ENCODE peak calls at places on chromosomes 1 and 21, in four cellular contexts. W, H, C and R are unnamed samples.

GRCh38 chr1:32536117-32536516 is 3.1 kb upstream of the ZBTB8A start:
- DNase-seq in C (no peak), W (no peak), H (no peak), R (no peak)

GRCh38 chr1:207612762-207613161 is 32.2 kb upstream of the CR1L start:
- DNase-seq in C (no peak), W (no peak), H (no peak), R (no peak)

GRCh38 chr1:83931658-83932253 is 67.2 kb downstream of the TTLL7 start:
- DNase-seq in C (peak), W (peak), H (peak), R (peak)

GRCh38 chr1:67747667-67748066 is 62.7 kb downstream of the GADD45A start:
- DNase-seq in C (no peak), W (no peak), H (no peak), R (no peak)

GRCh38 chr1:95323117-95323516 is 89.1 kb downstream of the RWDD3 start:
- DNase-seq in W (peak), C (no peak), H (no peak), R (no peak)

GRCh38 chr1:37020653-37021277 is 13.6 kb downstream of the GRIK3 start:
- DNase-seq in C (no peak), W (peak), H (peak), R (no peak)

GRCh38 chr1:32761253-32761877 is 55.8 kb downstream of the YARS1 start:
- DNase-seq in H (peak), C (peak), W (no peak), R (no peak)

GRCh38 chr1:15684468-15685283 is 556 bp downstream of the PLEKHM2 start:
- DNase-seq in H (peak), W (no peak), C (no peak), R (no peak)

GRCh38 chr21:32930673-32931072 is 95.1 kb upstream of the OLIG2 start:
- DNase-seq in H (no peak), W (no peak), C (no peak), R (no peak)

GRCh38 chr1:55692721-55693120 is 477.6 kb upstream of the USP24 start:
- DNase-seq in C (no peak), H (no peak), W (no peak), R (no peak)

GRCh38 chr1:109263597-109264378 is 14.4 kb downstream of the CELSR2 start:
- DNase-seq in C (peak), H (peak), W (peak), R (no peak)

GRCh38 chr1:106798991-106799390 is 257.5 kb upstream of the PRMT6 start:
- DNase-seq in C (no peak), W (no peak), H (no peak), R (no peak)

GRCh38 chr1:243748706-243749283 is 101.2 kb downstream of the AKT3 start:
- DNase-seq in C (peak), H (peak), W (peak), R (peak)

GRCh38 chr1:27416387-27417111 is 24.1 kb downstream of the GPR3 start:
- DNase-seq in C (peak), H (peak), W (peak), R (no peak)

GRCh38 chr1:202143768-202144509 is 598 bp downstream of the ARL8A start:
- DNase-seq in H (peak), C (no peak), W (no peak), R (no peak)

GRCh38 chr1:29675481-29676263 is 439.4 kb downstream of the PTPRU start:
- DNase-seq in C (no peak), W (no peak), H (no peak), R (no peak)

GRCh38 chr21:27346041-27346448 is 379.2 kb upstream of the ADAMTS5 start:
- DNase-seq in C (no peak), H (no peak), W (no peak), R (no peak)

GRCh38 chr1:23793018-23793781 is 2.3 kb downstream of the LYPLA2 start:
- DNase-seq in H (peak), C (no peak), W (no peak), R (no peak)

GRCh38 chr1:151710187-151710586 is 6.4 kb downstream of the CELF3 start:
- DNase-seq in H (peak), C (no peak), W (no peak), R (no peak)

GRCh38 chr1:28104866-28105467 is 16.6 kb upstream of the EYA3 start:
- DNase-seq in C (peak), H (peak), W (peak), R (no peak)

GRCh38 chr21:16196521-16197208 is 466.9 kb downstream of the USP25 start:
- DNase-seq in W (no peak), C (no peak), H (no peak), R (no peak)

GRCh38 chr1:184191181-184191601 is 139.7 kb downstream of the TSEN15 start:
- DNase-seq in C (no peak), W (no peak), H (no peak), R (no peak)

GRCh38 chr21:34649400-34649799 is 19.4 kb upstream of the CLIC6 start:
- DNase-seq in H (no peak), W (no peak), C (no peak), R (no peak)

GRCh38 chr1:55320891-55321290 is 105.7 kb upstream of the USP24 start:
- DNase-seq in H (no peak), W (no peak), C (no peak), R (no peak)

GRCh38 chr1:109657970-109658369 is 2.1 kb downstream of the GSTM4 start:
- DNase-seq in H (no peak), C (no peak), W (no peak), R (no peak)

GRCh38 chr1:28886731-28887417 is 27.5 kb upstream of the EPB41 start:
- DNase-seq in W (peak), H (peak), C (peak), R (no peak)

GRCh38 chr1:21525340-21525717 is 16.1 kb downstream of the ALPL start:
- DNase-seq in H (no peak), W (no peak), C (no peak), R (no peak)

GRCh38 chr1:23618586-23619083 is 59.3 kb upstream of the ID3 start:
- DNase-seq in C (no peak), W (no peak), H (no peak), R (no peak)

GRCh38 chr1:31701137-31701736 is 2.6 kb downstream of the COL16A1 start:
- DNase-seq in C (no peak), W (peak), H (peak), R (peak)

GRCh38 chr21:26169061-26169610 is 1.4 kb downstream of the APP start:
- DNase-seq in W (peak), H (no peak), C (peak), R (no peak)
- TF ChIP-seq POLR2AphosphoS5 in W (no peak), H (no peak), C (no peak), R (no peak)

GRCh38 chr21:28402616-28402989 is 590.1 kb downstream of the LTN1 start:
- DNase-seq in C (no peak), H (no peak), W (no peak), R (no peak)
- TF ChIP-seq SIN3A in C (no peak), H (no peak), W (no peak), R (no peak)

GRCh38 chr1:41497056-41497440 is 12.6 kb upstream of the EDN2 start:
- DNase-seq in W (no peak), C (no peak), H (no peak), R (no peak)

GRCh38 chr1:41497631-41498030 is 13.1 kb upstream of the EDN2 start:
- DNase-seq in H (no peak), W (no peak), C (no peak), R (no peak)

GRCh38 chr1:41494351-41495170 is 10.1 kb upstream of the EDN2 start:
- DNase-seq in C (no peak), H (no peak), W (no peak), R (no peak)

GRCh38 chr1:41495171-41495948 is 10.9 kb upstream of the EDN2 start:
- DNase-seq in H (peak), W (peak), C (no peak), R (no peak)

GRCh38 chr1:41496080-41497055 is 11.9 kb upstream of the EDN2 start:
- DNase-seq in W (peak), H (peak), C (peak), R (no peak)
- TF ChIP-seq POLR2AphosphoS5 in W (no peak), H (no peak), C (peak), R (no peak)

GRCh38 chr1:61160526-61160925 is 78.2 kb downstream of the NFIA start:
- DNase-seq in H (peak), C (no peak), W (no peak), R (no peak)
- TF ChIP-seq SIN3A in H (no peak), C (no peak), W (no peak), R (no peak)

GRCh38 chr1:212565571-212566305 is 42.8 kb upstream of the ATF3 start:
- DNase-seq in C (no peak), H (no peak), W (no peak), R (no peak)

GRCh38 chr1:212567676-212568075 is 40.9 kb upstream of the ATF3 start:
- DNase-seq in C (no peak), W (no peak), H (no peak), R (no peak)

GRCh38 chr1:212568978-212569537 is 39.5 kb upstream of the ATF3 start:
- DNase-seq in C (no peak), W (no peak), H (no peak), R (no peak)

GRCh38 chr1:212565079-212565478 is 43.5 kb upstream of the ATF3 start:
- DNase-seq in W (no peak), C (no peak), H (no peak), R (no peak)

DNA sequence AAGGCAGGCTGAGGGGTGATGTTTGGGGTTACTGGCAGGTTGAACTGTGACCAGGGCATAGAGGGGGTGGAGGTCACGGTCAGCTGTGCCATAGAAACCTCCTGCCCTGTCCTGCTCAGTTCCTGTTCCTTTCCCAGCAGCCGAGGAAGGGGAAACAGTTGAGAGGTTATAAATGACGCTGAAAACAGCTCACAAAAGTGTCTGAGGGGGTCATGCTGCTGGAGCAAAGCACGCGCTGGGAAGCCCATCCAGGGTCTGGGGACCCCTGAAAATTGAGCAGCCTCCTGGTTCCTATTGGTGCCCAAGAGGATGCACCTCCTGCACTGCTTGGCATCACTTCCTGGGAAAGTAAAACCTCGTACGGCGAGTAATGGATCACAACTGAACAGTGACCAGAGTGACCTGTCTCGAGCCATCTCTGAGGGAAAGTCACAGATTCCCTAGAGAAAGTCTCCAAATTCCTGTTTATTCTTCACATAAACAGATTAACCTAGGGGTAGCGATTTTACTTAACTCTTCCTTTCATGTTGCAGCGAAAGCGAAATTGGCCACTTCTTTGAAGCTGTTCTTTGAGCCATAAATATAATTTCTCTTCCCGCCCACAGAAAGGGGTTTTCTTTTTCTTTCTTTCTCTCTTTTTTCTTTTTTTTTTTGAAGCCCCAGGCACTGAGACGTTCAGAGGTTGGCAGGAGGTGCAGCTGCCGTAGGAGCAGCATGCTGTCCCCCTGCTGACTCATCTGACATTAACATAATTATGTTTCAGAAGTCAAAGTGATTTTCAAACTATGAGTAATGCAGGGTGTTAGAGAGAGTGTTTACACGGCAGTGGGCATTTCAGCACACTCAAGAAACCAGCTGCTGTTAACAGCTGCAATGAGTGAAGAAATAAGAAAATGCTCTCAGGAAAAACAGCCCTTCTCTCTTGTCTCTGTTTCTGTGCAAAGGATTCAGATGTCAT is 41.8 kb upstream of the ATF3 start:
- DNase-seq in H (peak), C (peak), W (peak), R (peak)
- TF ChIP-seq POLR2AphosphoS5 in H (no peak), C (no peak), W (no peak), R (no peak)

DNA sequence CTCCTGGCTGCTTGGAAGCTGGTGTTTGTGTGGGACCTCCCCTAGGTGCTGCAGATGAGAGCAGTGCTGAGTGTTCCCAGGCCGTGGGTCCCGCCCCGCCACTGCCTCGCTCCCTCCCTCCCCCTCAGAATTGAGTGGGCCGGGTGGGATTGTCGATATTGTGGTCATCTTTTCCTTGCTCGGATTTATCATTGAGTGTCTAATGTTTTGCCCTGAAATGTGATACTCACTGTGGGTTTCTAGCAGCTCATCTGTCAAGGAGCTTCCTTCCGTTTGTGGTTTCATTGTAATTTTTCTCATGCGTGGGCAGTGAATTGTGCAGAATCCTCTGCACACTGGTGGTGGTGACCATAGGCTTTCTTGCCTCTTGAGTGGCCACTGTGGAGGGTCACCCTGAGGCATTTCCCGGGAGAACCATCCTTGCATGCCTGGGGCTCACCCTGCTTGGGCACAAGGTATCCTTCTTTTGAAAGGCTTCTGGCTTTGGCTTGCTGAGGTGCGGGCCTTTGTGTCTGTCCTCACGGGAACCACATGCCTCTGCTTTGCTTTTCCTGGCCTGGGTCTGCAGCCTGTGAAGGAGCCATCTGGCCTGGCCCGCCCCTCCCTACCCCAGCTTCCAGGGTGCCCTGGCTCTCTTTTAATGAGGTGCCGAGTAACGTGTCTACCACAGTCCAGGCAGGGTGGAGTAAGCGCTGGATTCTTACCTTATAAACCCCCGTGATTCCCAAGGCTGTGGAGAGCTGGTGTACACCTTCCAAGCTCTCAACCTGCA is 25.6 kb downstream of the SLX9 start:
- DNase-seq in C (no peak), H (no peak), W (no peak), R (no peak)
- TF ChIP-seq SIN3A in C (no peak), H (no peak), W (no peak), R (no peak)

DNA sequence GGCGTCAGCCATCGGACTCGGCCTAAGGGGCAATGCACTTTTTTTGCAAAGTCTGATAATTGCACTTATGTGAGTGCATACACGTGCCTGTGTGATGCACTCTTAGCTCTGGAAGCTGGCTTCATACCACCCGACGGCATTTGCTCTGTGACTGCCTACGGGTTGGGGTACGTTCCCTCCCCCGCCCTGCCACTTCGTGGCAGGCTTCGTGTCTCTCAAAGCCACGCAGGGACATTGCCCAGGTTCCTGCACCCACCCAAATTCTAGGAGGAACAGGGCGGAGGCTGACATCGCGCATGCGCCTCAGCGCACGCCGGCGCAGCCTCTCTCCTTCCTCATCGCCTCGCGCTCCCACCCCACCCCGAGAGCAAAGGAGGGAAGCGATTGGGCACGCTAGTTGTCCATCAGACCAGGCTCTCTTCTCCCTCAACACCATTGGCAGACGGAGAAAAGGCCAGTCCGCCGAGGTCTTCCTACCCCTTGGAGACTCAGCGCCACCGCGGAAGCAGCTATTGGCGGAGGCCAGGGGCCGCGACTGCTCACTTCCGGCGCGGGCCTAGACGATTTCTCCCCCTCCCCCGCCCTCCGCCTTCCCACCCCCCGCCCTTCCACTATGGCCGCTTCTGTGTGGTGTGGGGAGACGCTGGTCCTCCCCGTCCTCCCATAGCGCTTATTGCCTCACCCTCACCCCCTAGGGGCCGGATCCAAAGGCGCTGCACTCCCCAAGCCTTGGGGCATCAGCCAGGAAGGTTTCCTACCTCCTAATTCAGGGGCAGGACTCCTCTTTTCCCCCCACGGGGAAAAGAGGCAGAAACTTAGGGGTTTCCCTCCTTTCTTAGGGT is at the start of gene INTS3:
- DNase-seq in W (peak), C (peak), H (peak), R (peak)
- TF ChIP-seq POLR2AphosphoS5 in W (peak), C (peak), H (peak), R (peak)